ENCODE peak calls at places on chromosomes 1 and 21, in eight cellular contexts. X is cardiac fibroblast, W is GM23338, S is prostate gland, T is pancreas, B is activated B cell treated with CpG ODN at 0.5 μM for 24 hours, M is natural killer cell, G is heart right ventricle. N is an unnamed sample.

GRCh38 chr1:158818991-158819405 is 12.2 kb upstream of the MNDA start:
- DNase-seq in B (no peak), X (peak; percentile 26), T (no peak), S (no peak), M (no peak), G (no peak), W (no peak), N (no peak)

GRCh38 chr1:22976461-22977243 is 4.0 kb upstream of the LACTBL1 start:
- DNase-seq in S (peak; percentile 68), B (peak; percentile 23), W (peak; percentile 94), X (peak; percentile 90), G (peak; percentile 50), T (peak; percentile 28), M (peak; percentile 35), N (peak; percentile 68)

GRCh38 chr1:160394673-160395072 is 5.7 kb upstream of the VANGL2 start:
- DNase-seq in G (no peak), W (no peak), T (no peak), B (no peak), S (no peak), M (no peak), X (no peak), N (no peak)

GRCh38 chr1:231634302-231635013 is 7.9 kb downstream of the DISC1 start:
- DNase-seq in X (no peak), T (no peak), G (no peak), B (no peak), M (no peak), S (no peak), W (no peak), N (no peak)

GRCh38 chr1:158067651-158068050 is 74.2 kb downstream of the KIRREL1 start:
- DNase-seq in T (no peak), S (no peak), G (no peak), B (no peak), X (peak; percentile 46), W (no peak), M (no peak), N (no peak)

GRCh38 chr1:18481190-18481920 is 625 bp downstream of the KLHDC7A start:
- DNase-seq in S (no peak), T (peak; percentile 42), X (no peak), G (no peak), M (no peak), W (no peak), B (no peak), N (no peak)

GRCh38 chr1:119286587-119287181 is 81.9 kb upstream of the HAO2 start:
- DNase-seq in X (peak; percentile 38), M (no peak), S (peak; percentile 28), B (no peak), W (peak; percentile 90), T (no peak), G (no peak), N (no peak)

GRCh38 chr1:225114354-225114995 is 185.0 kb downstream of the DNAH14 start:
- DNase-seq in G (no peak), X (no peak), S (no peak), T (no peak), B (no peak), M (no peak), W (no peak), N (no peak)

GRCh38 chr1:18954270-18955071 is 2.0 kb downstream of the IFFO2 start:
- DNase-seq in T (no peak), X (peak; percentile 26), G (no peak), W (no peak), S (no peak), M (no peak), B (no peak), N (no peak)

GRCh38 chr1:15062479-15063099 is 91.0 kb upstream of the TMEM51 start:
- DNase-seq in M (no peak), T (no peak), S (no peak), W (peak; percentile 76), B (no peak), G (no peak), X (no peak), N (no peak)

GRCh38 chr1:178134061-178134460 is 40.2 kb downstream of the RASAL2 start:
- DNase-seq in M (no peak), X (peak; percentile 94), B (no peak), G (peak; percentile 69), S (no peak), T (no peak), W (no peak), N (no peak)

GRCh38 chr1:163039694-163040093 is 29.5 kb upstream of the RGS4 start:
- DNase-seq in T (no peak), W (no peak), S (no peak), G (no peak), X (no peak), M (no peak), B (no peak), N (no peak)
- TF ChIP-seq CTCF in T (no peak), W (no peak), S (no peak), G (no peak), X (no peak), M (no peak), B (no peak), N (no peak)

DNA sequence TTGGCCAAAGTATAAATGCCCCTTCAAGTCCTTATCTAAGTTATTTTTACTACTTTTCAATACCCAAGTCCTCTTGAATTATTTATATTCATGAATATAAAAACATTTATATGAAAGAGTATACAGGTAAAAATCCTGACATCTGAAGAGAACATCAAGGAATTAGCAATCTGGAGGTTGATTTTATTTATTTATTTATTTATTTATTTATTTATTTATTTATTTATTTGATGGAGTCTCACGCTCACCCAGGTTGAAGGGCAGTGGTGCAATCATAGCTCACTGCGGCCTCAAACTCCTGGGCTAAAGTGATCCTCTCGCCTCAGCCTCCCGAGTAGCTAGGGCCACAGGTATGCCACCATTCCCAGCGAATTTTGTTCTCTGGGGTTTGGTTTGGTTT is 93.2 kb downstream of the ZZZ3 start:
- DNase-seq in B (no peak), G (no peak), S (no peak), W (no peak), M (no peak), T (no peak), X (no peak), N (no peak)
- TF ChIP-seq CTCF in B (no peak), G (no peak), S (no peak), W (no peak), M (no peak), T (no peak), X (no peak), N (no peak)

GRCh38 chr1:210234254-210234747 is 1.7 kb downstream of the SERTAD4 start:
- DNase-seq in M (no peak), G (no peak), S (no peak), T (no peak), W (peak; percentile 68), X (no peak), B (no peak), N (no peak)
- TF ChIP-seq CTCF in M (no peak), G (no peak), S (no peak), T (no peak), W (no peak), X (no peak), B (no peak), N (no peak)

GRCh38 chr1:1178794-1179331 is 5.2 kb downstream of the TTLL10 start:
- DNase-seq in M (peak; percentile 13), S (no peak), W (no peak), X (no peak), B (no peak), T (no peak), G (no peak), N (peak; percentile 44)
- TF ChIP-seq CTCF in M (no peak), S (no peak), W (no peak), X (no peak), B (no peak), T (no peak), G (no peak), N (no peak)

GRCh38 chr1:24642481-24643361 is at the start of gene SRRM1:
- DNase-seq in X (peak; percentile 100), W (peak; percentile 99), G (peak; percentile 100), T (peak; percentile 100), M (peak; percentile 96), S (peak; percentile 100), B (peak; percentile 96), N (peak; percentile 100)
- TF ChIP-seq CTCF in X (peak; percentile 20), W (peak; percentile 20), G (peak; percentile 4), T (no peak), M (no peak), S (peak; percentile 51), B (no peak), N (no peak)

GRCh38 chr21:41501919-41502318 is 6.0 kb downstream of the TMPRSS2 start:
- DNase-seq in G (no peak), B (no peak), X (no peak), T (no peak), W (no peak), M (no peak), S (no peak), N (no peak)
- TF ChIP-seq CTCF in G (no peak), B (no peak), X (no peak), T (no peak), W (no peak), M (no peak), S (no peak), N (no peak)

N was measured in CD14-positive monocyte.